ENCODE peak calls at places on chromosomes 3 and 15, in five cellular contexts. H is naive thymus-derived CD8-positive, alpha-beta T cell; B is activated T-cell treated with anti-CD3 and anti-CD28 coated beads for 1 hour; A is CD8-positive, alpha-beta T cell; Z is progenitor cell of endocrine pancreas. O is an unnamed sample.
A peak's percentile ranks its signal among the peaks of the same experiment; 100 is the strongest.

GRCh38 chr3:139434764-139435291 is 41.5 kb downstream of the RBP2 start:
- DNase-seq in H (no peak), B (no peak), A (no peak), Z (no peak), O (no peak)

GRCh38 chr3:138328341-138328740 is 1.3 kb downstream of the NME9 start:
- DNase-seq in H (no peak), B (no peak), A (no peak), Z (no peak), O (no peak)

GRCh38 chr3:69085543-69086132 is 901 bp downstream of the ARL6IP5 start:
- DNase-seq in H (no peak), B (peak; percentile 11), A (no peak), Z (no peak), O (no peak)

GRCh38 chr15:67504796-67505195 is 16.1 kb upstream of the C15orf61 start:
- DNase-seq in H (no peak), B (no peak), A (no peak), Z (no peak), O (no peak)

GRCh38 chr15:42087926-42088800 is 6.2 kb downstream of the PLA2G4D start:
- DNase-seq in H (no peak), B (no peak), A (no peak), Z (no peak), O (no peak)

GRCh38 chr15:101675796-101676582 is 23.8 kb upstream of the TM2D3 start:
- DNase-seq in H (no peak), B (no peak), A (no peak), Z (no peak), O (no peak)

GRCh38 chr3:73868688-73869315 is 244.1 kb upstream of the PDZRN3 start:
- DNase-seq in H (no peak), B (no peak), A (no peak), Z (peak; percentile 16), O (no peak)

GRCh38 chr3:65888980-65889706 is 149.6 kb downstream of the MAGI1 start:
- DNase-seq in H (no peak), B (no peak), A (no peak), Z (no peak), O (no peak)

GRCh38 chr3:114418724-114419543 is 125.1 kb downstream of the TIGIT start:
- DNase-seq in H (peak; percentile 68), B (no peak), A (no peak), Z (no peak), O (no peak)

GRCh38 chr15:86300371-86301106 is 220.9 kb downstream of the AGBL1 start:
- DNase-seq in H (no peak), B (no peak), A (no peak), Z (no peak), O (no peak)

GRCh38 chr3:125125822-125126245 is 70.0 kb upstream of the HEG1 start:
- DNase-seq in H (no peak), B (no peak), A (no peak), Z (no peak), O (no peak)

O was measured in activated CD4-positive, alpha-beta T cell treated with anti-CD3 and anti-CD28 coated beads for 1 hour.